ENCODE peak calls at places on chromosome 16, in four cellular contexts. One of them, this sample, is unnamed.

GRCh38 chr16:86634290-86634689 is 55.9 kb downstream of the FOXL1 start:
- DNase-seq in cardiac muscle cell: peak
- DNase-seq in thoracic aorta: no peak
- DNase-seq in NCI-H1694 treated with DMSO at 0.1 percent for 48 hours: no peak
- DNase-seq in this sample: no peak

GRCh38 chr16:85733155-85733838 is 17.6 kb downstream of the C16orf74 start:
- DNase-seq in thoracic aorta: no peak
- DNase-seq in cardiac muscle cell: peak
- DNase-seq in NCI-H1694 treated with DMSO at 0.1 percent for 48 hours: no peak
- DNase-seq in this sample: no peak

GRCh38 chr16:67260426-67261063 is 11.8 kb downstream of the SLC9A5 start:
- DNase-seq in thoracic aorta: no peak
- DNase-seq in NCI-H1694 treated with DMSO at 0.1 percent for 48 hours: peak
- DNase-seq in cardiac muscle cell: peak
- DNase-seq in this sample: peak

GRCh38 chr16:71364306-71364705 is 5.8 kb downstream of the CALB2 start:
- DNase-seq in cardiac muscle cell: peak
- DNase-seq in thoracic aorta: no peak
- DNase-seq in NCI-H1694 treated with DMSO at 0.1 percent for 48 hours: peak
- DNase-seq in this sample: no peak

GRCh38 chr16:54060599-54061355 is 225.8 kb downstream of the IRX3 start:
- DNase-seq in cardiac muscle cell: no peak
- DNase-seq in thoracic aorta: no peak
- DNase-seq in NCI-H1694 treated with DMSO at 0.1 percent for 48 hours: no peak
- DNase-seq in this sample: no peak

GRCh38 chr16:11791144-11791828 is 5.8 kb downstream of the ZC3H7A start:
- DNase-seq in NCI-H1694 treated with DMSO at 0.1 percent for 48 hours: no peak
- DNase-seq in thoracic aorta: no peak
- DNase-seq in cardiac muscle cell: no peak
- DNase-seq in this sample: peak

GRCh38 chr16:70768205-70768580 is 32.8 kb downstream of the VAC14 start:
- DNase-seq in NCI-H1694 treated with DMSO at 0.1 percent for 48 hours: no peak
- DNase-seq in thoracic aorta: no peak
- DNase-seq in cardiac muscle cell: no peak
- DNase-seq in this sample: peak

GRCh38 chr16:56192971-56193936 is 2.0 kb downstream of the GNAO1 start:
- DNase-seq in NCI-H1694 treated with DMSO at 0.1 percent for 48 hours: no peak
- DNase-seq in cardiac muscle cell: no peak
- DNase-seq in thoracic aorta: no peak
- DNase-seq in this sample: peak

GRCh38 chr16:81517630-81518438 is 73.2 kb downstream of the CMIP start:
- DNase-seq in thoracic aorta: no peak
- DNase-seq in cardiac muscle cell: peak
- DNase-seq in NCI-H1694 treated with DMSO at 0.1 percent for 48 hours: no peak
- DNase-seq in this sample: no peak

GRCh38 chr16:69166946-69167930 is 19.7 kb upstream of the SNTB2 start:
- DNase-seq in NCI-H1694 treated with DMSO at 0.1 percent for 48 hours: no peak
- DNase-seq in cardiac muscle cell: peak
- DNase-seq in thoracic aorta: no peak
- DNase-seq in this sample: no peak

GRCh38 chr16:69323428-69323827 is 7.0 kb downstream of the PDF start:
- DNase-seq in cardiac muscle cell: no peak
- DNase-seq in thoracic aorta: no peak
- DNase-seq in NCI-H1694 treated with DMSO at 0.1 percent for 48 hours: no peak
- DNase-seq in this sample: no peak

GRCh38 chr16:87855852-87856715 is 13.2 kb downstream of the SLC7A5 start:
- DNase-seq in NCI-H1694 treated with DMSO at 0.1 percent for 48 hours: no peak
- DNase-seq in thoracic aorta: no peak
- DNase-seq in cardiac muscle cell: peak
- DNase-seq in this sample: no peak

GRCh38 chr16:3157229-3158013 is 22.6 kb downstream of the ZNF213 start:
- DNase-seq in thoracic aorta: peak
- DNase-seq in cardiac muscle cell: peak
- DNase-seq in NCI-H1694 treated with DMSO at 0.1 percent for 48 hours: peak
- DNase-seq in this sample: peak

GRCh38 chr16:75764154-75764768 is 38.0 kb upstream of the CPHXL start:
- DNase-seq in thoracic aorta: no peak
- DNase-seq in cardiac muscle cell: peak
- DNase-seq in NCI-H1694 treated with DMSO at 0.1 percent for 48 hours: peak
- DNase-seq in this sample: peak

GRCh38 chr16:22878955-22879354 is 65.0 kb downstream of the HS3ST2 start:
- DNase-seq in cardiac muscle cell: no peak
- DNase-seq in NCI-H1694 treated with DMSO at 0.1 percent for 48 hours: no peak
- DNase-seq in thoracic aorta: no peak
- DNase-seq in this sample: no peak

This sample was measured in NCI-H2171 treated with DMSO at 0.1 percent for 48 hours.